ENCODE peak calls at places on chromosomes 12 and 14, in nine cellular contexts. One of them, this sample, is unnamed.

GRCh38 chr12:130223767-130224244 is 61.5 kb downstream of the FZD10 start:
- DNase-seq in kidney epithelial cell: no peak
- DNase-seq in right atrium auricular region: no peak
- DNase-seq in WTC11: no peak
- DNase-seq in GM10248: no peak
- DNase-seq in left lung: no peak
- DNase-seq in foreskin fibroblast: no peak
- DNase-seq in ascending aorta: no peak
- DNase-seq in epithelial cell of proximal tubule: no peak
- DNase-seq in this sample: no peak

GRCh38 chr14:46571970-46572369 is 79.6 kb downstream of the RPL10L start:
- DNase-seq in kidney epithelial cell: peak; percentile 16
- DNase-seq in right atrium auricular region: no peak
- DNase-seq in WTC11: no peak
- DNase-seq in GM10248: no peak
- DNase-seq in left lung: no peak
- DNase-seq in foreskin fibroblast: no peak
- DNase-seq in ascending aorta: no peak
- DNase-seq in epithelial cell of proximal tubule: no peak
- DNase-seq in this sample: no peak

GRCh38 chr14:46653031-46653775 is 1.6 kb upstream of the RPL10L start:
- DNase-seq in kidney epithelial cell: no peak
- DNase-seq in right atrium auricular region: no peak
- DNase-seq in WTC11: no peak
- DNase-seq in GM10248: no peak
- DNase-seq in left lung: no peak
- DNase-seq in foreskin fibroblast: no peak
- DNase-seq in ascending aorta: no peak
- DNase-seq in epithelial cell of proximal tubule: no peak
- DNase-seq in this sample: no peak

GRCh38 chr12:2322554-2323120 is 269.9 kb downstream of the CACNA1C start:
- DNase-seq in kidney epithelial cell: no peak
- DNase-seq in right atrium auricular region: no peak
- DNase-seq in WTC11: no peak
- DNase-seq in GM10248: no peak
- DNase-seq in left lung: no peak
- DNase-seq in foreskin fibroblast: no peak
- DNase-seq in ascending aorta: no peak
- DNase-seq in epithelial cell of proximal tubule: no peak
- DNase-seq in this sample: no peak

GRCh38 chr14:22520235-22520634 is 68.8 kb downstream of the DAD1 start:
- DNase-seq in kidney epithelial cell: peak; percentile 19
- DNase-seq in right atrium auricular region: no peak
- DNase-seq in WTC11: no peak
- DNase-seq in GM10248: no peak
- DNase-seq in left lung: no peak
- DNase-seq in foreskin fibroblast: peak; percentile 34
- DNase-seq in ascending aorta: no peak
- DNase-seq in epithelial cell of proximal tubule: no peak
- DNase-seq in this sample: peak; percentile 91

GRCh38 chr12:4789776-4790175 is 69.6 kb downstream of the GALNT8 start:
- DNase-seq in kidney epithelial cell: no peak
- DNase-seq in right atrium auricular region: no peak
- DNase-seq in WTC11: no peak
- DNase-seq in GM10248: no peak
- DNase-seq in left lung: no peak
- DNase-seq in foreskin fibroblast: no peak
- DNase-seq in ascending aorta: no peak
- DNase-seq in epithelial cell of proximal tubule: no peak
- DNase-seq in this sample: no peak

GRCh38 chr14:57060276-57060956 is 208.3 kb downstream of the EXOC5 start:
- DNase-seq in kidney epithelial cell: peak; percentile 16
- DNase-seq in right atrium auricular region: no peak
- DNase-seq in WTC11: no peak
- DNase-seq in GM10248: peak; percentile 50
- DNase-seq in left lung: no peak
- DNase-seq in foreskin fibroblast: no peak
- DNase-seq in ascending aorta: no peak
- DNase-seq in epithelial cell of proximal tubule: peak; percentile 16
- DNase-seq in this sample: peak; percentile 53

GRCh38 chr12:39441189-39441962 is 1.5 kb downstream of the KIF21A start:
- DNase-seq in kidney epithelial cell: no peak
- DNase-seq in right atrium auricular region: no peak
- DNase-seq in WTC11: no peak
- DNase-seq in GM10248: no peak
- DNase-seq in left lung: no peak
- DNase-seq in foreskin fibroblast: no peak
- DNase-seq in ascending aorta: no peak
- DNase-seq in epithelial cell of proximal tubule: no peak
- DNase-seq in this sample: no peak

GRCh38 chr14:22210906-22211305 is 378.1 kb downstream of the DAD1 start:
- DNase-seq in kidney epithelial cell: no peak
- DNase-seq in right atrium auricular region: no peak
- DNase-seq in WTC11: no peak
- DNase-seq in GM10248: no peak
- DNase-seq in left lung: no peak
- DNase-seq in foreskin fibroblast: no peak
- DNase-seq in ascending aorta: no peak
- DNase-seq in epithelial cell of proximal tubule: no peak
- DNase-seq in this sample: no peak

GRCh38 chr12:62435337-62436163 is 31.1 kb upstream of the MON2 start:
- DNase-seq in kidney epithelial cell: peak; percentile 35
- DNase-seq in right atrium auricular region: peak; percentile 71
- DNase-seq in WTC11: peak; percentile 70
- DNase-seq in GM10248: peak; percentile 65
- DNase-seq in left lung: peak; percentile 72
- DNase-seq in foreskin fibroblast: peak; percentile 49
- DNase-seq in ascending aorta: no peak
- DNase-seq in epithelial cell of proximal tubule: peak; percentile 13
- DNase-seq in this sample: peak; percentile 74

GRCh38 chr14:95477411-95478089 is 38.9 kb downstream of the SYNE3 start:
- DNase-seq in kidney epithelial cell: no peak
- DNase-seq in right atrium auricular region: no peak
- DNase-seq in WTC11: no peak
- DNase-seq in GM10248: no peak
- DNase-seq in left lung: peak; percentile 40
- DNase-seq in foreskin fibroblast: no peak
- DNase-seq in ascending aorta: no peak
- DNase-seq in epithelial cell of proximal tubule: no peak
- DNase-seq in this sample: no peak

GRCh38 chr14:82913396-82913795 is 1379.7 kb upstream of the SEL1L start:
- DNase-seq in kidney epithelial cell: no peak
- DNase-seq in right atrium auricular region: no peak
- DNase-seq in WTC11: no peak
- DNase-seq in GM10248: no peak
- DNase-seq in left lung: no peak
- DNase-seq in foreskin fibroblast: no peak
- DNase-seq in ascending aorta: no peak
- DNase-seq in epithelial cell of proximal tubule: no peak
- DNase-seq in this sample: no peak

GRCh38 chr12:130014485-130014807 is 110.6 kb upstream of the TMEM132D start:
- DNase-seq in kidney epithelial cell: no peak
- DNase-seq in right atrium auricular region: no peak
- DNase-seq in WTC11: peak; percentile 20
- DNase-seq in GM10248: no peak
- DNase-seq in left lung: no peak
- DNase-seq in foreskin fibroblast: no peak
- DNase-seq in ascending aorta: no peak
- DNase-seq in epithelial cell of proximal tubule: no peak
- DNase-seq in this sample: no peak

GRCh38 chr14:80751285-80751684 is 190.3 kb downstream of the CEP128 start:
- DNase-seq in kidney epithelial cell: no peak
- DNase-seq in right atrium auricular region: no peak
- DNase-seq in WTC11: no peak
- DNase-seq in GM10248: no peak
- DNase-seq in left lung: no peak
- DNase-seq in foreskin fibroblast: no peak
- DNase-seq in ascending aorta: no peak
- DNase-seq in epithelial cell of proximal tubule: no peak
- DNase-seq in this sample: no peak

GRCh38 chr12:80596509-80596908 is 110.9 kb upstream of the MYF6 start:
- DNase-seq in kidney epithelial cell: no peak
- DNase-seq in right atrium auricular region: no peak
- DNase-seq in WTC11: no peak
- DNase-seq in GM10248: no peak
- DNase-seq in left lung: no peak
- DNase-seq in foreskin fibroblast: no peak
- DNase-seq in ascending aorta: no peak
- DNase-seq in epithelial cell of proximal tubule: no peak
- DNase-seq in this sample: no peak

GRCh38 chr12:80602455-80602854 is 105.0 kb upstream of the MYF6 start:
- DNase-seq in kidney epithelial cell: no peak
- DNase-seq in right atrium auricular region: no peak
- DNase-seq in WTC11: no peak
- DNase-seq in GM10248: no peak
- DNase-seq in left lung: no peak
- DNase-seq in foreskin fibroblast: no peak
- DNase-seq in ascending aorta: no peak
- DNase-seq in epithelial cell of proximal tubule: no peak
- DNase-seq in this sample: no peak

GRCh38 chr12:80593766-80594165 is 113.7 kb upstream of the MYF6 start:
- DNase-seq in kidney epithelial cell: peak; percentile 58
- DNase-seq in right atrium auricular region: no peak
- DNase-seq in WTC11: no peak
- DNase-seq in GM10248: no peak
- DNase-seq in left lung: no peak
- DNase-seq in foreskin fibroblast: peak; percentile 82
- DNase-seq in ascending aorta: no peak
- DNase-seq in epithelial cell of proximal tubule: no peak
- DNase-seq in this sample: peak; percentile 38

GRCh38 chr12:80598004-80598606 is 109.3 kb upstream of the MYF6 start:
- DNase-seq in kidney epithelial cell: peak; percentile 5
- DNase-seq in right atrium auricular region: no peak
- DNase-seq in WTC11: peak; percentile 10
- DNase-seq in GM10248: no peak
- DNase-seq in left lung: no peak
- DNase-seq in foreskin fibroblast: peak; percentile 79
- DNase-seq in ascending aorta: no peak
- DNase-seq in epithelial cell of proximal tubule: no peak
- DNase-seq in this sample: peak; percentile 77
- TF ChIP-seq CTCF in kidney epithelial cell: peak; percentile 27
- TF ChIP-seq CTCF in right atrium auricular region: no peak
- TF ChIP-seq CTCF in WTC11: peak; percentile 36
- TF ChIP-seq CTCF in GM10248: peak; percentile 24
- TF ChIP-seq CTCF in left lung: no peak
- TF ChIP-seq CTCF in foreskin fibroblast: peak; percentile 45
- TF ChIP-seq CTCF in ascending aorta: no peak
- TF ChIP-seq CTCF in epithelial cell of proximal tubule: peak; percentile 48
- TF ChIP-seq CTCF in this sample: peak; percentile 60

GRCh38 chr12:19778822-19779221 is 339.5 kb downstream of the AEBP2 start:
- DNase-seq in kidney epithelial cell: no peak
- DNase-seq in right atrium auricular region: no peak
- DNase-seq in WTC11: no peak
- DNase-seq in GM10248: no peak
- DNase-seq in left lung: no peak
- DNase-seq in foreskin fibroblast: no peak
- DNase-seq in ascending aorta: no peak
- DNase-seq in epithelial cell of proximal tubule: no peak
- DNase-seq in this sample: no peak
- TF ChIP-seq CTCF in kidney epithelial cell: no peak
- TF ChIP-seq CTCF in right atrium auricular region: no peak
- TF ChIP-seq CTCF in WTC11: no peak
- TF ChIP-seq CTCF in GM10248: no peak
- TF ChIP-seq CTCF in left lung: no peak
- TF ChIP-seq CTCF in foreskin fibroblast: no peak
- TF ChIP-seq CTCF in ascending aorta: no peak
- TF ChIP-seq CTCF in epithelial cell of proximal tubule: no peak
- TF ChIP-seq CTCF in this sample: no peak

GRCh38 chr12:41564816-41565215 is 376.7 kb downstream of the PDZRN4 start:
- DNase-seq in kidney epithelial cell: no peak
- DNase-seq in right atrium auricular region: no peak
- DNase-seq in WTC11: no peak
- DNase-seq in GM10248: no peak
- DNase-seq in left lung: no peak
- DNase-seq in foreskin fibroblast: no peak
- DNase-seq in ascending aorta: no peak
- DNase-seq in epithelial cell of proximal tubule: no peak
- DNase-seq in this sample: no peak
- TF ChIP-seq CTCF in kidney epithelial cell: no peak
- TF ChIP-seq CTCF in right atrium auricular region: no peak
- TF ChIP-seq CTCF in WTC11: no peak
- TF ChIP-seq CTCF in GM10248: no peak
- TF ChIP-seq CTCF in left lung: peak; percentile 17
- TF ChIP-seq CTCF in foreskin fibroblast: no peak
- TF ChIP-seq CTCF in ascending aorta: no peak
- TF ChIP-seq CTCF in epithelial cell of proximal tubule: no peak
- TF ChIP-seq CTCF in this sample: no peak

GRCh38 chr12:16939871-16940306 is 333.9 kb upstream of the LMO3 start:
- DNase-seq in kidney epithelial cell: peak; percentile 50
- DNase-seq in right atrium auricular region: no peak
- DNase-seq in WTC11: peak; percentile 74
- DNase-seq in GM10248: peak; percentile 46
- DNase-seq in left lung: no peak
- DNase-seq in foreskin fibroblast: no peak
- DNase-seq in ascending aorta: no peak
- DNase-seq in epithelial cell of proximal tubule: peak; percentile 59
- DNase-seq in this sample: peak; percentile 57
- TF ChIP-seq CTCF in kidney epithelial cell: peak; percentile 89
- TF ChIP-seq CTCF in right atrium auricular region: no peak
- TF ChIP-seq CTCF in WTC11: peak; percentile 90
- TF ChIP-seq CTCF in GM10248: peak; percentile 60
- TF ChIP-seq CTCF in left lung: peak; percentile 38
- TF ChIP-seq CTCF in foreskin fibroblast: peak; percentile 33
- TF ChIP-seq CTCF in ascending aorta: no peak
- TF ChIP-seq CTCF in epithelial cell of proximal tubule: peak; percentile 99
- TF ChIP-seq CTCF in this sample: peak; percentile 56

GRCh38 chr12:48786591-48787544 is 2.0 kb downstream of the ADCY6 start:
- DNase-seq in kidney epithelial cell: no peak
- DNase-seq in right atrium auricular region: no peak
- DNase-seq in WTC11: no peak
- DNase-seq in GM10248: no peak
- DNase-seq in left lung: no peak
- DNase-seq in foreskin fibroblast: no peak
- DNase-seq in ascending aorta: no peak
- DNase-seq in epithelial cell of proximal tubule: no peak
- DNase-seq in this sample: peak; percentile 63

GRCh38 chr12:48789858-48790326 is 1.0 kb upstream of the ADCY6 start:
- DNase-seq in kidney epithelial cell: no peak
- DNase-seq in right atrium auricular region: no peak
- DNase-seq in WTC11: no peak
- DNase-seq in GM10248: no peak
- DNase-seq in left lung: no peak
- DNase-seq in foreskin fibroblast: no peak
- DNase-seq in ascending aorta: no peak
- DNase-seq in epithelial cell of proximal tubule: no peak
- DNase-seq in this sample: no peak

GRCh38 chr12:48788522-48788851 is 402 bp downstream of the ADCY6 start:
- DNase-seq in kidney epithelial cell: no peak
- DNase-seq in right atrium auricular region: no peak
- DNase-seq in WTC11: no peak
- DNase-seq in GM10248: no peak
- DNase-seq in left lung: peak; percentile 80
- DNase-seq in foreskin fibroblast: no peak
- DNase-seq in ascending aorta: no peak
- DNase-seq in epithelial cell of proximal tubule: no peak
- DNase-seq in this sample: no peak

GRCh38 chr12:48787791-48788521 is 933 bp downstream of the ADCY6 start:
- DNase-seq in kidney epithelial cell: no peak
- DNase-seq in right atrium auricular region: no peak
- DNase-seq in WTC11: no peak
- DNase-seq in GM10248: no peak
- DNase-seq in left lung: peak; percentile 41
- DNase-seq in foreskin fibroblast: no peak
- DNase-seq in ascending aorta: no peak
- DNase-seq in epithelial cell of proximal tubule: no peak
- DNase-seq in this sample: no peak

GRCh38 chr12:48788852-48789775 is at the start of gene ADCY6:
- DNase-seq in kidney epithelial cell: no peak
- DNase-seq in right atrium auricular region: peak; percentile 84
- DNase-seq in WTC11: peak; percentile 80
- DNase-seq in GM10248: peak; percentile 68
- DNase-seq in left lung: peak; percentile 88
- DNase-seq in foreskin fibroblast: peak; percentile 56
- DNase-seq in ascending aorta: no peak
- DNase-seq in epithelial cell of proximal tubule: no peak
- DNase-seq in this sample: peak; percentile 88
- TF ChIP-seq CTCF in kidney epithelial cell: no peak
- TF ChIP-seq CTCF in right atrium auricular region: no peak
- TF ChIP-seq CTCF in WTC11: no peak
- TF ChIP-seq CTCF in GM10248: no peak
- TF ChIP-seq CTCF in left lung: no peak
- TF ChIP-seq CTCF in foreskin fibroblast: no peak
- TF ChIP-seq CTCF in ascending aorta: no peak
- TF ChIP-seq CTCF in epithelial cell of proximal tubule: no peak
- TF ChIP-seq CTCF in this sample: no peak